ENCODE peak calls at places on chromosomes 7 and 10, in five cellular contexts. N is progenitor cell of endocrine pancreas, B is astrocyte of the spinal cord, P is endothelial cell, W is GM06990. O is an unnamed sample.

GRCh38 chr7:15749631-15750030 is 63.1 kb upstream of the MEOX2 start:
- DNase-seq in P (no peak), N (no peak), B (no peak), W (no peak), O (no peak)

GRCh38 chr10:128373071-128373749 is 247.0 kb upstream of the MKI67 start:
- DNase-seq in B (no peak), N (no peak), P (no peak), W (no peak), O (no peak)

GRCh38 chr10:485776-486572 is 203.5 kb downstream of the DIP2C start:
- DNase-seq in B (no peak), P (no peak), N (no peak), W (no peak), O (no peak)

GRCh38 chr7:108158766-108159165 is 28.6 kb upstream of the LAMB4 start:
- DNase-seq in P (no peak), W (no peak), B (no peak), N (no peak), O (no peak)

GRCh38 chr10:14736600-14737081 is 38.1 kb downstream of the FAM107B start:
- DNase-seq in B (peak), N (no peak), P (no peak), W (peak), O (no peak)

GRCh38 chr7:142301923-142302550 is 44.2 kb upstream of the PRSS58 start:
- DNase-seq in N (no peak), B (peak), P (no peak), W (no peak), O (no peak)

GRCh38 chr10:43259981-43260761 is 6.7 kb downstream of the RASGEF1A start:
- DNase-seq in B (no peak), P (no peak), W (no peak), N (no peak), O (no peak)

GRCh38 chr10:65556006-65556405 is 1369.8 kb upstream of the LRRTM3 start:
- DNase-seq in W (no peak), P (no peak), N (no peak), B (no peak), O (no peak)

GRCh38 chr7:142557971-142558582 is 191.2 kb upstream of the PRSS1 start:
- DNase-seq in N (no peak), P (peak), W (no peak), B (peak), O (peak)

GRCh38 chr7:24573008-24573553 is at the start of gene PALS2:
- DNase-seq in B (peak), W (peak), N (peak), P (peak), O (peak)

GRCh38 chr7:55569797-55570196 is 2.5 kb downstream of the VOPP1 start:
- DNase-seq in N (no peak), B (no peak), P (no peak), W (peak), O (peak)

GRCh38 chr10:78742730-78743615 is 325.8 kb upstream of the ZMIZ1 start:
- DNase-seq in W (no peak), P (peak), B (no peak), N (no peak), O (peak)

GRCh38 chr7:158885624-158886023 is 29.3 kb downstream of the DYNC2I1 start:
- DNase-seq in W (no peak), P (no peak), N (no peak), B (peak), O (no peak)

GRCh38 chr10:15579605-15580004 is 140.1 kb downstream of the ITGA8 start:
- DNase-seq in P (no peak), N (no peak), B (peak), W (no peak), O (no peak)

GRCh38 chr10:1150638-1150955 is 94.4 kb downstream of the WDR37 start:
- DNase-seq in W (no peak), N (no peak), B (no peak), P (no peak), O (no peak)

GRCh38 chr7:117248810-117249209 is 74.0 kb downstream of the WNT2 start:
- DNase-seq in B (no peak), W (no peak), P (no peak), N (no peak), O (no peak)

GRCh38 chr7:1156782-1157535 is 3.0 kb downstream of the ZFAND2A start:
- DNase-seq in N (no peak), W (no peak), P (no peak), B (peak), O (no peak)

GRCh38 chr10:82150123-82150900 is 275.3 kb downstream of the NRG3 start:
- DNase-seq in N (peak), B (no peak), P (peak), W (no peak), O (peak)

GRCh38 chr7:50534690-50535290 is 30.4 kb downstream of the DDC start:
- DNase-seq in N (no peak), B (peak), W (no peak), P (no peak), O (peak)
- TF ChIP-seq CTCF in N (no peak), B (no peak), W (no peak), P (no peak), O (no peak)

GRCh38 chr7:44634839-44635591 is 28.6 kb downstream of the OGDH start:
- DNase-seq in N (no peak), W (no peak), P (no peak), B (no peak), O (peak)

GRCh38 chr7:44634187-44634838 is 27.9 kb downstream of the OGDH start:
- DNase-seq in W (no peak), P (no peak), N (no peak), B (no peak), O (no peak)

GRCh38 chr7:44636926-44637325 is 30.5 kb downstream of the OGDH start:
- DNase-seq in B (no peak), W (no peak), P (no peak), N (no peak), O (no peak)

GRCh38 chr7:44637788-44638594 is 31.6 kb downstream of the OGDH start:
- DNase-seq in N (no peak), W (peak), B (peak), P (no peak), O (peak)

DNA sequence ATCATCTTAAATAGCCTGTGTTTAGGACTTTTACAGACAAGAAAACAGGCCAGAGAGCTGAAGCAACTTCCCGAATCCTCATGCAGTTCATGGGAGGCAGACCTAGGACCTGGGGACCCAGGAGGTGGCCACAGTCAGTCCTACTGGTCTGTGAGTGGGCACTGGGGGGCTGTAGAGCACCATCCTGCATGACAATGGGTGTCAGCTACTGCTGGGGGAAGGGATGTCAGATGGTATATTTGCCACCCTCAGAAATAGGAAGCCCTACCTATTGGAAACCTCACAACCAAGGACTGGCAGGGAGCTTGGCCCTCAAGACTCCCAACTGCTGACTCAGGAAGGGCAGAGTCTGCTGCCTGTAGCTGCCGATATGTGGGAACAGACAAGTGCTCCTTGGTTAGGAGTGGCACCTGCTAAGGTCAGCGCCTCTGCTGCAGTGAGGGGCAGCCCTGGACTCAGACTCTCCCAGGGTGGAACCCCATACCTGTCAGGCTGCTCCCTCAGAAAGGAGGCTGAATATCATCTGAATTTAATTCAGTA is 29.7 kb downstream of the OGDH start:
- DNase-seq in W (no peak), B (no peak), P (no peak), N (no peak), O (no peak)
- TF ChIP-seq CTCF in W (no peak), B (no peak), P (no peak), N (no peak), O (no peak)

GRCh38 chr7:29843738-29844137 is 37.4 kb downstream of the WIPF3 start:
- DNase-seq in B (no peak), W (no peak), P (no peak), N (no peak), O (no peak)
- TF ChIP-seq CTCF in B (no peak), W (no peak), P (no peak), N (no peak), O (no peak)

DNA sequence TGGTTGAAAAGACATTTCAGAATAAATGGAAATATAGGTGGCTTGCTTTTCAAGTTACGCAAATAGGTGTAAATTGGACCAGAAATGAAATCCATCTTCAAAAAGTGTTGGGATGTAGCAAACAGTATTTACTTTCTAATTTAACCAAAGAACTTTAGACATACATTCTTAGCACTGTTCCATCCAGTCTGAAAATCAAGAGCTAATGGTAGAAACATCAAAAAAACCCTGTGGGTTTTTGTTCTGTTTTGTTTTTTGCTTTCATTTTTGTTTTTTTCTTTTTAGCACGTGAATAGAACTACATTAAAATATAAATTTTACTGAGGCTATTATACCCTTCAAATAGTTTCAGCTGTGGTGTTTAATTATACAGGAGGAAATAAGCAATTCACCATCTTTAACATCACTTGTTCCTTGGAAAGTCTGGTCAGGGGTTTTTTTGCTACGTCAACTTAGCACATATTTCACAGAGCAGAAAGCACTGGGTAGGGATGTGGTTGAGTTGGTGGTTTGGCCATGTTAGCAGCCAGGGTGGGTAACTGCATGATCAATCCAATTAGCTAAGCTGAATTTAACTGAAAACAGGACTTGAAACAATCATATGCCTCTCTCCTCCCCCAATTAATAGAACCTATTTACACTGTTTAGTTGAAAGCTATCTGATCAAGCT is 275.4 kb upstream of the PFKP start:
- DNase-seq in N (no peak), P (no peak), W (peak), B (no peak), O (peak)
- TF ChIP-seq CTCF in N (no peak), P (no peak), W (no peak), B (no peak), O (no peak)

DNA sequence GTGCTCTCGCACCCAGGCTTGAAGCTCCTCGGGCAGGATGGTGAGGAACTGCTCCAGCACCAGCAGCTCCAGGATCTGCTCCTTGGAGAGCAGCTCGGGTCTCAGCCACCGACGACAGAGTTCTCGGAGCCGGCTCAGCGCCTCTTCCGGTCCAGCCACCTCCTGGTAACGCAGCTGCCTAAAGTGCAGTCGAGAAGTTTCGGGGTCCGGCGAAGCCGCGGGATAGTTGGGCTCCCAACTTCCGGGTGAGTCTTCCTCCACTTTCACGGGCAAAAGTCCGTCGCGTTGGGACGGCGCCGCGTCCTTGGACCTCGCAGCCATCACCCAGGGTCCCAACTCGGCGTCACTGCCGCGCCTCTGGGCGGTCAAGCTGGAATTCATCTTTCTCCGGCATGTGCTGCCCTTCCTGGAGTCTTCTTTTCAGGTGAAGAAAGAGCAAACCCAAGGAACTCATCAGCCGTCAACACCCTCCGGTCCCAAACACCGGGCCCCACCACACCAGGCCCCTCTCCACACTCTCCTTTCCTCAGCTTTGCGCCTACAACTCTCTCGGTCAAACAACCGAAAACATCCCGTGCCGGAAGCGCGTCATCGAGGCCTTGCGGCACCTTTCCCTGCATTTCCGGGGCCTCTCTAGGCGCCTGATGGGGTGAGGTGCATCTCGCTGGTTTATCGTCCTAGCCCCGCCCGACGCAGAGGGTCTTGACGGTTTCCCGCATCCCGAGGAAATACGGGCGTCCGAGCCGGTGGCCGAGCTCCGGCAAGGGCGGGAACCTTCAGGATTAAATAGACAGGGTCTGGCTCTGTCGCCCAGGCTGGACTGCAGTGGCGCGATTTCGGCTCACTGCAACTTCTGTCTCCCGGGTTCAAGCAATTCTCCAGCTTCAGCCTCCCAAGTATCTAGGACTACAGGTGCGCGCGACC is at the start of gene ZNF394:
- DNase-seq in P (peak), B (peak), W (peak), N (peak), O (peak)
- TF ChIP-seq CTCF in P (no peak), B (no peak), W (no peak), N (no peak), O (peak)